ENCODE peak calls at places on chromosomes 6 and 20, in five cellular contexts. One of them, this sample, is unnamed.

GRCh38 chr6:132085731-132086130 is 134.6 kb upstream of the CCN2 start:
- DNase-seq in B cell: no peak
- DNase-seq in tibial artery: no peak
- DNase-seq in GM12865: peak
- DNase-seq in heart right ventricle: no peak
- DNase-seq in this sample: no peak

GRCh38 chr6:37024665-37025337 is 19.3 kb downstream of the FGD2 start:
- DNase-seq in heart right ventricle: no peak
- DNase-seq in B cell: no peak
- DNase-seq in GM12865: no peak
- DNase-seq in tibial artery: no peak
- DNase-seq in this sample: no peak

GRCh38 chr6:53673138-53673801 is 7.7 kb upstream of the KLHL31 start:
- DNase-seq in tibial artery: no peak
- DNase-seq in B cell: no peak
- DNase-seq in heart right ventricle: no peak
- DNase-seq in GM12865: no peak
- DNase-seq in this sample: no peak

GRCh38 chr6:135633573-135633972 is 136.0 kb upstream of the AHI1 start:
- DNase-seq in heart right ventricle: no peak
- DNase-seq in B cell: no peak
- DNase-seq in GM12865: no peak
- DNase-seq in tibial artery: no peak
- DNase-seq in this sample: no peak

GRCh38 chr20:4613184-4613583 is 108.5 kb upstream of the PRND start:
- DNase-seq in B cell: no peak
- DNase-seq in tibial artery: no peak
- DNase-seq in GM12865: no peak
- DNase-seq in heart right ventricle: no peak
- DNase-seq in this sample: no peak

GRCh38 chr6:51513891-51514290 is 573.5 kb downstream of the PKHD1 start:
- DNase-seq in heart right ventricle: no peak
- DNase-seq in B cell: no peak
- DNase-seq in GM12865: no peak
- DNase-seq in tibial artery: no peak
- DNase-seq in this sample: no peak

GRCh38 chr6:168032383-168032760 is 34.9 kb downstream of the KIF25 start:
- DNase-seq in B cell: no peak
- DNase-seq in tibial artery: no peak
- DNase-seq in heart right ventricle: no peak
- DNase-seq in GM12865: no peak
- DNase-seq in this sample: no peak

GRCh38 chr6:69449887-69450286 is 346.9 kb downstream of the LMBRD1 start:
- DNase-seq in heart right ventricle: peak
- DNase-seq in B cell: no peak
- DNase-seq in GM12865: no peak
- DNase-seq in tibial artery: no peak
- DNase-seq in this sample: no peak

GRCh38 chr20:51525241-51526104 is 17.0 kb downstream of the NFATC2 start:
- DNase-seq in GM12865: peak
- DNase-seq in B cell: peak
- DNase-seq in heart right ventricle: no peak
- DNase-seq in tibial artery: no peak
- DNase-seq in this sample: peak

GRCh38 chr6:111721677-111722219 is 116.1 kb upstream of the TRAF3IP2 start:
- DNase-seq in GM12865: peak
- DNase-seq in heart right ventricle: peak
- DNase-seq in B cell: no peak
- DNase-seq in tibial artery: no peak
- DNase-seq in this sample: peak

GRCh38 chr6:161218222-161218621 is 55.6 kb downstream of the AGPAT4 start:
- DNase-seq in heart right ventricle: no peak
- DNase-seq in tibial artery: no peak
- DNase-seq in B cell: no peak
- DNase-seq in GM12865: no peak
- DNase-seq in this sample: no peak

GRCh38 chr6:111620168-111620567 is 14.5 kb upstream of the TRAF3IP2 start:
- DNase-seq in GM12865: no peak
- DNase-seq in B cell: no peak
- DNase-seq in tibial artery: no peak
- DNase-seq in heart right ventricle: no peak
- DNase-seq in this sample: no peak

GRCh38 chr6:162442675-162443074 is 284.9 kb downstream of the PRKN start:
- DNase-seq in B cell: no peak
- DNase-seq in heart right ventricle: no peak
- DNase-seq in GM12865: peak
- DNase-seq in tibial artery: no peak
- DNase-seq in this sample: no peak

GRCh38 chr6:2531426-2532208 is 219.1 kb downstream of the MYLK4 start:
- DNase-seq in B cell: no peak
- DNase-seq in heart right ventricle: no peak
- DNase-seq in GM12865: no peak
- DNase-seq in tibial artery: no peak
- DNase-seq in this sample: no peak

GRCh38 chr20:15578059-15578458 is 995.2 kb downstream of the KIF16B start:
- DNase-seq in tibial artery: no peak
- DNase-seq in B cell: no peak
- DNase-seq in heart right ventricle: no peak
- DNase-seq in GM12865: no peak
- DNase-seq in this sample: no peak

GRCh38 chr6:51844391-51844735 is 243.1 kb downstream of the PKHD1 start:
- DNase-seq in B cell: no peak
- DNase-seq in GM12865: peak
- DNase-seq in tibial artery: no peak
- DNase-seq in heart right ventricle: no peak
- DNase-seq in this sample: no peak

GRCh38 chr6:14661188-14661587 is 543.6 kb downstream of the CD83 start:
- DNase-seq in tibial artery: no peak
- DNase-seq in heart right ventricle: no peak
- DNase-seq in B cell: peak
- DNase-seq in GM12865: peak
- DNase-seq in this sample: no peak

GRCh38 chr6:14305131-14305530 is 187.6 kb downstream of the CD83 start:
- DNase-seq in GM12865: no peak
- DNase-seq in B cell: no peak
- DNase-seq in heart right ventricle: no peak
- DNase-seq in tibial artery: no peak
- DNase-seq in this sample: no peak

GRCh38 chr20:57442160-57442887 is 51.1 kb downstream of the RBM38 start:
- DNase-seq in GM12865: no peak
- DNase-seq in tibial artery: no peak
- DNase-seq in heart right ventricle: no peak
- DNase-seq in B cell: no peak
- DNase-seq in this sample: no peak

GRCh38 chr20:62916703-62917476 is 9.4 kb downstream of the DIDO1 start:
- DNase-seq in heart right ventricle: no peak
- DNase-seq in tibial artery: peak
- DNase-seq in B cell: no peak
- DNase-seq in GM12865: no peak
- DNase-seq in this sample: no peak

GRCh38 chr20:62918830-62919229 is 7.5 kb downstream of the DIDO1 start:
- DNase-seq in GM12865: peak
- DNase-seq in B cell: no peak
- DNase-seq in heart right ventricle: no peak
- DNase-seq in tibial artery: peak
- DNase-seq in this sample: no peak

GRCh38 chr20:62920039-62920645 is 6.2 kb downstream of the DIDO1 start:
- DNase-seq in B cell: no peak
- DNase-seq in tibial artery: peak
- DNase-seq in heart right ventricle: no peak
- DNase-seq in GM12865: no peak
- DNase-seq in this sample: no peak

GRCh38 chr20:62918137-62918536 is 8.2 kb downstream of the DIDO1 start:
- DNase-seq in heart right ventricle: no peak
- DNase-seq in GM12865: peak
- DNase-seq in B cell: no peak
- DNase-seq in tibial artery: peak
- DNase-seq in this sample: no peak

DNA sequence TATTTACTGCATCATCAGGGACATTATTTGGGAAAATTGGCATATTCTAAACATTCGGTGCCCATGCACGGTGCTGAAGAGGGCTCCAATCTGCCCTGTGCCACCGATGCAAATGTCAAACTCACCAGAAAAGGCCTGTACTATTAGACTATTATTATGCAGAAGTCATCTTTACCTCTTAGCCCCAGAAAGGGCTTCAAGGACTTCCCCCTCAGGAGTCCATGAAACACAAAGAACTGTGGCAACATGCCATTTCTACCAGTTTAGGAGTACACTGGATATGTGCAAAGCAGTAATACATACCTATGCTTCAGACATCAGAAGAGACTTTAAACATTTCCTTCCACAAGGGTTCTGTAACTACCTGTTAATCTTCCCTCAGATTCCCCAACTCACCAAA is 8.6 kb downstream of the DIDO1 start:
- DNase-seq in tibial artery: peak
- DNase-seq in GM12865: no peak
- DNase-seq in heart right ventricle: no peak
- DNase-seq in B cell: no peak
- DNase-seq in this sample: no peak
- TF ChIP-seq CTCF in tibial artery: no peak
- TF ChIP-seq CTCF in GM12865: no peak
- TF ChIP-seq CTCF in heart right ventricle: no peak
- TF ChIP-seq CTCF in B cell: no peak
- TF ChIP-seq CTCF in this sample: no peak

DNA sequence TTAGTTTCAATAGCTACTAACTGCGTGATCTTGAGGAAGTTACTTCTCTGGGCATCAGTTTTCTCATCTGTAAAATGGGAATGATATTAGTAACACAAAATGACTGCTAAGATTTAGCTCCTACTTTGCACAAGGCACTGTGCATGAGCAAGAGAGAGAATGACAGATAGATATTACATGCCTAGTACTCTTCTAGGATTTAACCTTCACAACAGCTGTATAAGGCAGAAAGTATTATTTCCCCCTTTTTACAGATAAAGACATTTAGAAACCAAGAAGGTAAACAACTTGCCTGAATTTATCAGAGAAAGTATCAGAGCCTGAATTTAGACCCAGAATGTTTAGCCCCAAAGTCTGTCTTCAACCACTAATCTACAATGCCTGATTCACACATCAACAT is 281.6 kb downstream of the KHDC1L start:
- DNase-seq in tibial artery: no peak
- DNase-seq in B cell: no peak
- DNase-seq in GM12865: no peak
- DNase-seq in heart right ventricle: no peak
- DNase-seq in this sample: no peak
- TF ChIP-seq CTCF in tibial artery: no peak
- TF ChIP-seq CTCF in B cell: no peak
- TF ChIP-seq CTCF in GM12865: no peak
- TF ChIP-seq CTCF in heart right ventricle: no peak
- TF ChIP-seq CTCF in this sample: no peak

GRCh38 chr20:46977909-46978588 is 83.4 kb downstream of the EYA2 start:
- DNase-seq in heart right ventricle: no peak
- DNase-seq in B cell: no peak
- DNase-seq in tibial artery: no peak
- DNase-seq in GM12865: no peak
- DNase-seq in this sample: no peak
- TF ChIP-seq CTCF in heart right ventricle: no peak
- TF ChIP-seq CTCF in B cell: no peak
- TF ChIP-seq CTCF in tibial artery: no peak
- TF ChIP-seq CTCF in GM12865: no peak
- TF ChIP-seq CTCF in this sample: no peak

GRCh38 chr6:169520104-169520503 is 181.7 kb downstream of the WDR27 start:
- DNase-seq in GM12865: no peak
- DNase-seq in heart right ventricle: no peak
- DNase-seq in tibial artery: no peak
- DNase-seq in B cell: no peak
- DNase-seq in this sample: no peak
- TF ChIP-seq CTCF in GM12865: no peak
- TF ChIP-seq CTCF in heart right ventricle: peak
- TF ChIP-seq CTCF in tibial artery: peak
- TF ChIP-seq CTCF in B cell: no peak
- TF ChIP-seq CTCF in this sample: no peak

GRCh38 chr6:169388767-169389166 is 135.1 kb upstream of the THBS2 start:
- DNase-seq in tibial artery: no peak
- DNase-seq in B cell: no peak
- DNase-seq in heart right ventricle: no peak
- DNase-seq in GM12865: no peak
- DNase-seq in this sample: no peak
- TF ChIP-seq CTCF in tibial artery: no peak
- TF ChIP-seq CTCF in B cell: no peak
- TF ChIP-seq CTCF in heart right ventricle: no peak
- TF ChIP-seq CTCF in GM12865: no peak
- TF ChIP-seq CTCF in this sample: no peak

GRCh38 chr6:98834060-98835031 is at the start of gene POU3F2:
- DNase-seq in tibial artery: peak
- DNase-seq in B cell: peak
- DNase-seq in heart right ventricle: peak
- DNase-seq in GM12865: peak
- DNase-seq in this sample: peak

GRCh38 chr6:98831057-98832031 is 3.0 kb upstream of the POU3F2 start:
- DNase-seq in heart right ventricle: no peak
- DNase-seq in B cell: peak
- DNase-seq in tibial artery: no peak
- DNase-seq in GM12865: no peak
- DNase-seq in this sample: no peak

GRCh38 chr6:98832282-98833100 is 1.9 kb upstream of the POU3F2 start:
- DNase-seq in tibial artery: peak
- DNase-seq in B cell: peak
- DNase-seq in heart right ventricle: no peak
- DNase-seq in GM12865: no peak
- DNase-seq in this sample: peak

GRCh38 chr6:98835149-98836024 is 1.0 kb downstream of the POU3F2 start:
- DNase-seq in heart right ventricle: peak
- DNase-seq in GM12865: no peak
- DNase-seq in B cell: peak
- DNase-seq in tibial artery: no peak
- DNase-seq in this sample: no peak

DNA sequence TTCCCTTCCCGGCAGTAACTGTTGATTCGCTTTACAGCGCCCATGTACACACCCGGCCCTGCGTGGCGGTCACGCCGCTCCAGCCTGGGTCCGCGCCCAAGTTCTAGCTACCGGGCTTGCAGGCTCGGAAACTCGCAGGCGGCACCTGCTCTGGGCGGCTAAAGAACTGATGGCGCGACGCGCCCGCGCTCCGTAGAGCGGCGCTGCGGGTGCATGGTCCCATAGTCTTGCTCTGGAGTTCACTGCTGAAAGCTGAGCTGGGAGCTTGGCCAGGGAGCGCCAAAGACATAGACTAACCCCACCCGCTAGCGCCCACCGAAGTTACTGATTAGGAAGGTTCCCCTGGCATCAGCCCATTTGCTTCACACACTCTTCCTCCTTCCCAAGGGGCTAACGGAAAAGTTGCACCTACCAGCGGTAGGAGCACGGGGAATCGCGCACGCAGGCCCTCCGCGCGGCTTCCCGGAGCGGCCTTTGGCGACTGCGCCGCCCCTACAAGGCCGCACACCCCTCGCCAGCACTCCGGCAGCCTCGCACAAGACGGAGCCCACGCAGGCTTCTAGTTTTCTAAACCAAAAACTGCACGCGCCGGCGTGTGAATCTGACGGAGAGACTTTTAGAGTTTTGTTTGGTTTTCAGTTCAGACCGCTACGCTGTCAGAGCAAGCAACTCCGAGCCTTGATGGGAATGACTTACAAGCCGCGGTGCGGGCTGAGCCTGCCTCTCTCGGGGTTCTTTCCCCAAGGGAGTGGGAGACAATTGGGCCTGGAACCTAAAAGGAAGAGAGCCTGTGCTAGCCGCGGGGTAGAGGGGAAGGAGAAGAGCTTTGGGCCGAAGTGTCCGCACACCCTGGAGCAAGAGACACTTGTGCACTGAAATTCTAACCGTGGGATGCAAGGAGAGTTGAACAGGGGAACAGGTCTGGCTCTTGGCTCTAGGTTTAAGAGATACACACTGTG is 994 bp upstream of the POU3F2 start:
- DNase-seq in B cell: peak
- DNase-seq in heart right ventricle: peak
- DNase-seq in GM12865: no peak
- DNase-seq in tibial artery: peak
- DNase-seq in this sample: peak
- TF ChIP-seq CTCF in B cell: no peak
- TF ChIP-seq CTCF in heart right ventricle: no peak
- TF ChIP-seq CTCF in GM12865: no peak
- TF ChIP-seq CTCF in tibial artery: no peak
- TF ChIP-seq CTCF in this sample: peak